ENCODE peak calls at places on chromosomes 3 and 15, in five cellular contexts. N, T, M, P and R are unnamed samples.

GRCh38 chr3:194204036-194204792 is 68.3 kb downstream of the HES1 start:
- DNase-seq in N (peak), T (no peak), M (no peak), P (no peak), R (no peak)

GRCh38 chr3:29416514-29416913 is 135.6 kb downstream of the RBMS3 start:
- DNase-seq in N (no peak), T (no peak), M (no peak), P (no peak), R (no peak)

GRCh38 chr15:77607111-77607893 is 25.4 kb downstream of the LINGO1 start:
- DNase-seq in N (no peak), T (peak), M (no peak), P (no peak), R (no peak)

GRCh38 chr3:182947892-182948291 is 32.4 kb downstream of the DCUN1D1 start:
- DNase-seq in N (no peak), T (no peak), M (no peak), P (no peak), R (no peak)

GRCh38 chr3:143843607-143844006 is 4.7 kb downstream of the SLC9A9 start:
- DNase-seq in N (no peak), T (no peak), M (no peak), P (no peak), R (no peak)

GRCh38 chr15:31325432-31325975 is 1.1 kb upstream of the KLF13 start:
- DNase-seq in N (peak), T (peak), M (peak), P (peak), R (no peak)

GRCh38 chr15:66939451-66940023 is 125.9 kb upstream of the SMAD3 start:
- DNase-seq in N (no peak), T (no peak), M (no peak), P (no peak), R (no peak)

GRCh38 chr3:56157693-56158092 is 310.6 kb downstream of the ERC2 start:
- DNase-seq in N (no peak), T (no peak), M (no peak), P (no peak), R (no peak)

GRCh38 chr3:107994954-107995715 is 95.7 kb downstream of the CD47 start:
- DNase-seq in N (no peak), T (no peak), M (no peak), P (no peak), R (no peak)

GRCh38 chr3:105722943-105723556 is 145.8 kb downstream of the CBLB start:
- DNase-seq in N (no peak), T (no peak), M (no peak), P (no peak), R (no peak)

GRCh38 chr3:44418549-44418948 is 58.9 kb downstream of the ZNF445 start:
- DNase-seq in N (no peak), T (no peak), M (no peak), P (no peak), R (no peak)

GRCh38 chr3:24773798-24774197 is 279.1 kb upstream of the THRB start:
- DNase-seq in N (no peak), T (peak), M (peak), P (peak), R (peak)

GRCh38 chr15:100277087-100277855 is 64.5 kb downstream of the ADAMTS17 start:
- DNase-seq in N (no peak), T (no peak), M (peak), P (no peak), R (no peak)

GRCh38 chr3:42501681-42502428 is 588 bp upstream of the VIPR1 start:
- DNase-seq in N (no peak), T (peak), M (peak), P (peak), R (no peak)

GRCh38 chr3:120495809-120496208 is 45.0 kb upstream of the FSTL1 start:
- DNase-seq in N (no peak), T (no peak), M (no peak), P (no peak), R (no peak)

GRCh38 chr15:31469801-31470545 is 143.3 kb downstream of the KLF13 start:
- DNase-seq in N (no peak), T (no peak), M (no peak), P (no peak), R (no peak)

GRCh38 chr3:31172336-31172735 is 277.9 kb upstream of the GADL1 start:
- DNase-seq in N (no peak), T (no peak), M (no peak), P (no peak), R (no peak)

GRCh38 chr3:129558772-129559564 is 16.0 kb downstream of the H1-8 start:
- DNase-seq in N (no peak), T (peak), M (peak), P (no peak), R (peak)

GRCh38 chr3:103698646-103699045 is 1263.8 kb downstream of the ZPLD1 start:
- DNase-seq in N (no peak), T (no peak), M (no peak), P (no peak), R (no peak)

GRCh38 chr15:27993996-27994775 is 104.9 kb downstream of the OCA2 start:
- DNase-seq in N (no peak), T (no peak), M (peak), P (no peak), R (no peak)

GRCh38 chr3:60588806-60589205 is 662.4 kb downstream of the FHIT start:
- DNase-seq in N (no peak), T (peak), M (no peak), P (no peak), R (peak)
- TF ChIP-seq CTCF in N (no peak), T (no peak), M (no peak), P (no peak), R (no peak)

DNA sequence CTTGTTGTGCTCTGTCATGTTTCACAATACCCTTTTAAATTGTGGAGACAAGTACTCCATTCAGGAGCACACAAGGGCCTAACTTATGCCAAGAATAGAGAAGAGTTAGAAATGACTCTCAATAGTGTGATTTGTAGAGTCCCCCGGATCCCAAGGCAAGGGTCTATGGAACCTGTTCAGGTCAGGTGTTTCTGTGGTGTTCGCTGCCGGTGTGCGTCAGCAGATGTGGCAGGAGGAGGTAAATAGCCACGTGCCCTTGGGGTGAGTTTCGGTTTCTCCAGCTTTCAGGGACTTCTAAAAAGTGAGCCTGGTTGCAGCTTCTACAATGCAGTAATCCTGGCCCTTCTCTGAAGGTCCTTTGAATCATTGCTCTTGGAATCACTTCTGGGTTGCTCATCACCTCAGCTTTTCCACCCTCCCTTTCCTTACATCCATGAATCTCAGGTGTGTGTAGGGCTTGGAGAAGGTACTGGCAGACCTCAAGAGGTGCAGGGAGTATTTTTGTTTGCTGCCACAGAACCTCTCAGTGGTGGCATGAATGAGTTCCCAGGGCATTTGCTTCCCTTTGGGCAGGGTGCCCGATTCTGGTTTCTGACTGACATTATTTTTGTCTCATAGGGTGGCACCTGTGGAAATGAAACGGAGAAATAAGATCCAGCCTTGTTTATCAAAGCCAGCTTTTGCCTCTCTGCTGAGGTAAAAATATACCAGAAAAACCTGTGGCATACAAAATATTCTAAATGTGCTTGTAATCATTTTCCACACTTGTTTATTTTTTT is 7.3 kb downstream of the ST3GAL6 start:
- DNase-seq in N (no peak), T (no peak), M (no peak), P (peak), R (no peak)
- TF ChIP-seq CTCF in N (no peak), T (no peak), M (no peak), P (no peak), R (no peak)

GRCh38 chr3:23761440-23761896 is 44.3 kb upstream of the UBE2E1 start:
- DNase-seq in N (no peak), T (peak), M (no peak), P (no peak), R (no peak)
- TF ChIP-seq CTCF in N (no peak), T (peak), M (peak), P (no peak), R (peak)

GRCh38 chr15:37793851-37794250 is 140.6 kb upstream of the TMCO5A start:
- DNase-seq in N (no peak), T (no peak), M (peak), P (no peak), R (no peak)
- TF ChIP-seq CTCF in N (no peak), T (peak), M (peak), P (no peak), R (peak)

GRCh38 chr3:50147016-50147415 is 8.1 kb upstream of the SEMA3F start:
- DNase-seq in N (no peak), T (no peak), M (no peak), P (no peak), R (no peak)

GRCh38 chr3:50147447-50147846 is 7.7 kb upstream of the SEMA3F start:
- DNase-seq in N (no peak), T (no peak), M (peak), P (no peak), R (no peak)

GRCh38 chr3:50150404-50150750 is 4.7 kb upstream of the SEMA3F start:
- DNase-seq in N (no peak), T (no peak), M (no peak), P (no peak), R (no peak)

GRCh38 chr3:50147861-50148260 is 7.3 kb upstream of the SEMA3F start:
- DNase-seq in N (no peak), T (peak), M (peak), P (no peak), R (no peak)

DNA sequence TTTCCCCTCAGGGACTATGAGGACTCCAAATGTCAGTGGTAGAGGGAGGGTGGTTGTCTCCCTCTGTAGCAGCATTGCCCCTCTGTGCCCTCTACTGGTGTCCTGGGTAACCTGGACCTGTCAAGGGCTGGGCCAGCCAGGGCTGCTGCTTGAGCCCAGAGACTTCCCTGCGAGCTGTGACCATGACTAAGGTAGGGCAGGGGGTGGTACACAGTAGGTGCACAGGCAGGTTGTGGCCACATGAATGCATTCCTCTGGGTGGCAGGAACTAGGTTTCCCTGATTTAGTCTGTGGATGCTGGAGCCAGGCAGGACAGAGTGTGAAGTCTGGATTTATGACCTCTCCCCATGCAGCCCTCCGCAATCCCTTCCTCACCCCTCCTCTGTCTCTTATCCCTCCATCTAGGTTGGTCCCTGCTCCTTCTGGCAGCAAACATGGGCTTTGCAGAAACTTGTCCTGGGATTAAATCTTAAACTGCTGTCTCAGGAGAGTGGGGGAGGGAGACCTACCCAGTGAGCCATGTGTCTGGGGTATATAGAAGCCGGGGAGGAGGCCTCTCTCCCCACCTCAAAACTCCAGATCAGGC is 8.7 kb upstream of the SEMA3F start:
- DNase-seq in N (no peak), T (no peak), M (no peak), P (no peak), R (no peak)
- TF ChIP-seq CTCF in N (no peak), T (no peak), M (peak), P (no peak), R (no peak)

DNA sequence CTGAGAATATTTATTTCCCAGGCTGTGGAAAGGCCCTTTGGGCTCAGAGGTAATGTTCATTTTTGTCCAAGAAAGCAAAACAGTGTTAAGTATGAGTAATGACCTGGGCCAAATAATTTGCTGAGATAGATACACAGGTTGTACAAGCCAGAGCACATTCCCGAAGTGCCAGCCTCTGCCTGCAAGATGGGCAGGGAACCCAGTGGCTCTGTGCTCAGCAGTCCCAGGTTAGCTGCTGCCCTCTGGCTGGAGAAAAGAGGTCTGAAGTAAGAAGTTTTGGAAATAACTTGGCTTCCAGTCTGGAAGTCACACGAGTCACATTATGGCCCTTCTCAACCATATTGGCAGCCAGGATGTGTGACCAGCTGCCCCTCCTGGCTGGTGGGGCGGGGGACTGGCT is 20.2 kb downstream of the MYZAP start:
- DNase-seq in N (peak), T (no peak), M (peak), P (peak), R (peak)
- TF ChIP-seq CTCF in N (no peak), T (no peak), M (peak), P (no peak), R (peak)

DNA sequence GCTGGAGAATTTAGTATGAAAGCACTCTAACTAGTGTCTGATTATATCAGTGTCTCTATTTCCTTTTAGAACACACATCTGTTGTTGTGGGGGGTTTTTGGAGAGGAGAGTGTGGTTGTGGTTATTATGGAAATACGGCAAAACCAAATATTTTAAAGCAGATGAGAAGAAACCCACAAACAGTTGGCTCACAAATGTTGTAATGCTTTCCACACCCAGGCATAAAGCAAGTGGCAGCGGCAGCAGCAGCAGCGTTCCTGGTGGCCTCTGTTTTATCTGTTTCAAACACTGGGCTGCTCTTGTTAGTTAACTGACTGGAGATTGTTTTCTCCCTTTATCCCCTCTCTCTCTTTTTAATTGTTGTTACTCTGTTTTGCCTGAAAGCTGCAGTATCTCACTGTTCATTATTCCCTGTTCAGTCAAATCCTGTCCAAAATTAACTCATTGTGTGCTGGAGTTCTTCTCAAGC is 1045.5 kb upstream of the NR2F2 start:
- DNase-seq in N (peak), T (peak), M (no peak), P (no peak), R (no peak)
- TF ChIP-seq CTCF in N (no peak), T (peak), M (no peak), P (no peak), R (peak)

GRCh38 chr15:70569139-70569717 is 194.1 kb downstream of the UACA start:
- DNase-seq in N (no peak), T (peak), M (peak), P (peak), R (no peak)
- TF ChIP-seq CTCF in N (peak), T (peak), M (peak), P (peak), R (peak)